ENCODE peak calls at places on chromosomes 16 and 17, in four cellular contexts. F is heart right ventricle; C is cardiac muscle cell; M is CD4-positive, CD25-positive, alpha-beta regulatory T cell. I is an unnamed sample. For H3K27me3, the result is how much of the 10 kb centered on the place peaks cover.

GRCh38 chr16:84072014-84072413 is 29.4 kb upstream of the SLC38A8 start:
- DNase-seq in C (no peak), M (no peak), F (no peak), I (no peak)

GRCh38 chr16:4081035-4081434 is 35.2 kb downstream of the ADCY9 start:
- DNase-seq in M (no peak), C (no peak), F (no peak), I (no peak)

GRCh38 chr17:78168906-78169793 is 769 bp downstream of the SYNGR2 start:
- DNase-seq in M (no peak), C (peak), F (peak), I (peak)

GRCh38 chr17:45851873-45852272 is 7.2 kb downstream of the SPPL2C start:
- DNase-seq in C (no peak), F (no peak), M (no peak), I (no peak)

GRCh38 chr17:67200727-67201301 is 44.2 kb downstream of the HELZ start:
- DNase-seq in F (no peak), M (no peak), C (no peak), I (no peak)

GRCh38 chr17:19645608-19646250 is 2.8 kb upstream of the ALDH3A2 start:
- DNase-seq in F (peak), C (peak), M (peak), I (peak)

GRCh38 chr17:41516828-41517283 is 1.8 kb downstream of the KRT15 start:
- DNase-seq in C (no peak), F (no peak), M (no peak), I (no peak)

GRCh38 chr16:14196539-14196938 is 125.4 kb downstream of the MRTFB start:
- DNase-seq in M (no peak), C (no peak), F (no peak), I (peak)

GRCh38 chr16:84663433-84664101 is 15.3 kb downstream of the KLHL36 start:
- DNase-seq in F (no peak), C (no peak), M (no peak), I (no peak)

GRCh38 chr17:65552214-65552613 is 9.2 kb downstream of the AXIN2 start:
- DNase-seq in M (no peak), C (no peak), F (no peak), I (no peak)

GRCh38 chr16:27242868-27243590 is 25.5 kb downstream of the NSMCE1 start:
- DNase-seq in M (peak), C (peak), F (no peak), I (peak)

GRCh38 chr17:81285179-81285878 is 9.8 kb downstream of the SLC38A10 start:
- DNase-seq in C (no peak), F (peak), M (peak), I (peak)

GRCh38 chr16:13780406-13780805 is 139.5 kb upstream of the ERCC4 start:
- DNase-seq in C (no peak), M (no peak), F (no peak), I (no peak)

GRCh38 chr16:49473131-49473530 is 99.5 kb downstream of the C16orf78 start:
- DNase-seq in M (no peak), F (no peak), C (no peak), I (peak)

GRCh38 chr17:48541036-48541573 is 3.8 kb downstream of the HOXB2 start:
- DNase-seq in F (no peak), M (peak), C (no peak), I (no peak)

GRCh38 chr16:85809645-85810044 is 10.2 kb downstream of the COX4I1 start:
- DNase-seq in C (no peak), F (no peak), M (no peak), I (no peak)

GRCh38 chr16:9075299-9076071 is 16.0 kb upstream of the HAPSTR1 start:
- DNase-seq in C (no peak), F (no peak), M (no peak), I (no peak)

GRCh38 chr17:48429638-48430586 is at the start of gene SKAP1:
- DNase-seq in F (no peak), M (peak), C (no peak), I (no peak)

GRCh38 chr17:82440377-82440981 is 10.1 kb downstream of the CYBC1 start:
- DNase-seq in C (no peak), F (no peak), M (no peak), I (no peak)

GRCh38 chr16:19232988-19233387 is 52.5 kb upstream of the CLEC19A start:
- DNase-seq in M (no peak), C (no peak), F (no peak), I (no peak)

GRCh38 chr16:84751947-84752346 is 52.1 kb downstream of the USP10 start:
- DNase-seq in C (no peak), F (no peak), M (no peak), I (no peak)

GRCh38 chr17:39653662-39654331 is 11.4 kb upstream of the TCAP start:
- DNase-seq in F (peak), M (peak), C (peak), I (peak)

GRCh38 chr16:86665319-86665675 is 86.9 kb downstream of the FOXL1 start:
- DNase-seq in F (no peak), M (no peak), C (no peak), I (no peak)

GRCh38 chr17:49859991-49860953 is 12.4 kb upstream of the TAC4 start:
- DNase-seq in F (no peak), M (no peak), C (no peak), I (no peak)

GRCh38 chr16:89828199-89828869 is at the start of gene SPIRE2:
- DNase-seq in F (peak), M (peak), C (peak), I (peak)

GRCh38 chr17:79531191-79531590 is 79.7 kb downstream of the RBFOX3 start:
- DNase-seq in C (no peak), M (no peak), F (no peak), I (no peak)
- H3K27me3 ChIP-seq in C (under half), M (under half), F (half or more), I (under half)

GRCh38 chr17:34533811-34534527 is 45.4 kb upstream of the TMEM132E start:
- DNase-seq in F (no peak), M (no peak), C (no peak), I (no peak)

GRCh38 chr17:34527121-34527907 is 52.1 kb upstream of the TMEM132E start:
- DNase-seq in M (no peak), C (no peak), F (no peak), I (no peak)

DNA sequence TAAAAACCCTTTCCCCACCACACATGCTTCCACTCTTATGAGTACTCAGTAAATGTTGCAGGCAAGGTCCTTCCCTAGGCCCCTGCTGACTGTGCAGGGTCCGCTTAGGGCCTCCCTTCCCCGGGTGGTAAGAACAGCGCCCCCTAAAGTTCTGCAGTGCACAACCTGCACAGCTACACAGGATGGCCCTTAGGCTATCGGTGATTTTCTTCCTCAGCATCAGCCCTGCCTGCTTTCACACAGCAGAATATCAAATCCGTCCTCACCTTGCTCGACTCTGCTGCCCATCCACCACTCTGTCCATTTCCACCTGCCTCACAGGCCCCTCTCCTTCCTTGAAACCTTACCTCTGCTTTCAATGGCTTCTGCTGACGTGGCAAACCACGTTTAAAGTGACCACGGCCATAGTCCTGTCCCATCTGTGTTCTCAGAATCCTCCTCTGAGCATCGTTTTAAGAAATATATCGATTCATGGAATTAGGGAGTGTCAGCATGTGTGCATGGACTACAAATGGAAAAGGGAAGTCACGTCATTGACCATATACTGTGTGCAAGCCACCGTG is 51.4 kb upstream of the TMEM132E start:
- DNase-seq in M (no peak), C (peak), F (no peak), I (no peak)
- H3K27me3 ChIP-seq in M (under half), C (under half), F (half or more), I (under half)

GRCh38 chr17:31251618-31252328 is 45.3 kb downstream of the OMG start:
- DNase-seq in C (no peak), M (no peak), F (no peak), I (no peak)

GRCh38 chr17:31249742-31250141 is 47.3 kb downstream of the OMG start:
- DNase-seq in C (no peak), F (no peak), M (no peak), I (no peak)

GRCh38 chr17:31250229-31250628 is 46.8 kb downstream of the OMG start:
- DNase-seq in M (no peak), F (no peak), C (no peak), I (no peak)

GRCh38 chr17:31251075-31251474 is 46.0 kb downstream of the OMG start:
- DNase-seq in F (no peak), C (no peak), M (no peak), I (no peak)

GRCh38 chr17:31248986-31249385 is 48.1 kb downstream of the OMG start:
- DNase-seq in F (no peak), M (no peak), C (no peak), I (no peak)
- H3K27me3 ChIP-seq in F (under half), M (under half), C (under half), I (under half)

GRCh38 chr16:66918355-66918754 is 330 bp downstream of the CDH16 start:
- DNase-seq in M (no peak), F (no peak), C (no peak), I (no peak)
- H3K27me3 ChIP-seq in M (under half), F (under half), C (under half), I (under half)

DNA sequence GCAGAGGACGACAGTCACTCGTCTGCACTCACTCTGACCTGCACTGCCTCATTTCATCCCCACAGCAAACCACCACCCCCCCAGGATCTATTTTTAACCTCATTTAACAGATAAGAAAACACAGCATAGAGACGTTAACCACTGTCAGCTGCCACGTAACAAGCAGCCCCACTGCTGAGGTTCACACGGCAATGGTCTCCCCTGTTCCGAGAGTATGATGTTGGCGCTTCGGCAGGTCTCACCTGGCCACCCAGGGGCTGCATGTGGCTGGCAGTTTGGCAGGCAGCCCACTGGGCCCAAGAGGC is 16.1 kb downstream of the ZNF469 start:
- DNase-seq in F (no peak), M (no peak), C (peak), I (no peak)
- H3K27me3 ChIP-seq in F (under half), M (under half), C (under half), I (under half)

DNA sequence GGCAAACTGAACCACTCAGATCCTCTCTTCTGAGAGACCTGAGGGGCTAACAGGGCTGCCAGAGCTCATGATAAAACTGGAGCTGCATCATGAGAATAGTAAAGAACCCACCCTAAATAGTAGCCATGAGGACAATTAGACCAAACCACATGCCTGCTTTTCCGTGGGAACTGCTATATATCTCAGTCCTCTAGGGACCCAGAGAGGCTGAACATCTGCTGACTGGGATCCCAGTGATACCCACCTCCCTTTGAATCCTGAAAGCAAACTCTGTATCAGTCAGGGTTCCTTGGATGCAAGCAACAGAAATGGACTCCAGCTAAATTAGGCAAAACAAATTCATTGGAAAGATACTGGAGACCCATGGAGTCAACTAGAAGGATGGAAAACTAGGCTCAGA is 6.5 kb downstream of the MT1X start:
- DNase-seq in F (no peak), C (no peak), M (no peak), I (no peak)
- H3K27me3 ChIP-seq in F (under half), C (under half), M (under half), I (under half)

DNA sequence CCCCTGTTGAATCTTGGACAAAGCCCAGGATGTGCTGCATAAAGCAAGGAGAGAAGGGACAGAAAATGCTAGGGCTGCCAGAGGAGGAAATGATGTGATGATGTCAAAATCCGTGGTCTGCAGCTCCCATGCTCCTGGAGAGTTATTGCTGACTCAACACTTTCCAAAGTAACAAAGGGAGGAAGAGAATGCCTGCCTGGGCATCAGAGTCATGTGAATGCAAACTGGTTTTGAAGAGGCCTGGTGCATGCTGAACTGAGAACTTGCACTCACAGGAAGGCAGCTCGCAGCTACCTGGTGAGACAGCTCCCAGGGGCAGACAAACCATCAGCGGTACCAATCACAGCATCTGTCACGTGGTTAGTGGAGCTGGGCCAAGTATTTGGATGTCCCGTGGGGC is 2.8 kb downstream of the MARVELD3 start:
- DNase-seq in F (no peak), M (no peak), C (no peak), I (no peak)
- H3K27me3 ChIP-seq in F (half or more), M (under half), C (under half), I (under half)